ENCODE peak calls at places on chromosomes 5 and 9, in four cellular contexts. V is GM23248, S is GM04503, C is omental fat pad. G is an unnamed sample.

GRCh38 chr5:58455066-58455465 is 4.8 kb downstream of the PLK2 start:
- DNase-seq in C (no peak), S (no peak), V (peak), G (no peak)

GRCh38 chr5:172798422-172799215 is 27.6 kb upstream of the DUSP1 start:
- DNase-seq in S (peak), V (peak), C (no peak), G (no peak)

GRCh38 chr5:159336586-159337290 is 6.5 kb upstream of the IL12B start:
- DNase-seq in C (no peak), S (no peak), V (no peak), G (no peak)

GRCh38 chr5:158287643-158288228 is 428.8 kb upstream of the CLINT1 start:
- DNase-seq in C (no peak), S (peak), V (peak), G (no peak)

GRCh38 chr5:171627936-171628335 is 157.7 kb upstream of the SMIM23 start:
- DNase-seq in V (peak), C (no peak), S (no peak), G (no peak)

GRCh38 chr9:22469928-22470544 is 23.4 kb downstream of the DMRTA1 start:
- DNase-seq in S (no peak), V (peak), C (no peak), G (no peak)

GRCh38 chr5:127997131-127997775 is 86.3 kb upstream of the SLC12A2 start:
- DNase-seq in V (no peak), S (no peak), C (no peak), G (no peak)

GRCh38 chr9:31467086-31467485 is 917.4 kb upstream of the ACO1 start:
- DNase-seq in C (no peak), S (no peak), V (no peak), G (no peak)

GRCh38 chr5:142590451-142591240 is 95.2 kb downstream of the FGF1 start:
- DNase-seq in C (no peak), S (no peak), V (no peak), G (no peak)

GRCh38 chr9:120914410-120914809 is 12.2 kb downstream of the TRAF1 start:
- DNase-seq in C (no peak), S (no peak), V (no peak), G (no peak)

GRCh38 chr5:98214240-98215051 is 559.0 kb upstream of the RGMB start:
- DNase-seq in C (no peak), S (peak), V (peak), G (no peak)

GRCh38 chr5:150763023-150763793 is 4.4 kb upstream of the DCTN4 start:
- DNase-seq in C (peak), V (peak), S (peak), G (no peak)

G was measured in DMS 273 treated with DMSO at 0.1 percent for 48 hours.